ENCODE peak calls at places on chromosomes 4 and X, in nine cellular contexts. Z is Panc1, Y is RWPE2, L is neural crest cell, M is GM12865, J is AG09309, P is dorsolateral prefrontal cortex, V is PC-9, E is ovary. S is an unnamed sample.
A peak's percentile ranks its signal among the peaks of the same experiment; 100 is the strongest.

GRCh38 chrX:144896323-144896722 is 351.0 kb upstream of the SPANXN1 start:
- DNase-seq in Z (no peak), Y (no peak), L (no peak), M (no peak), J (no peak), P (no peak), V (no peak), E (no peak), S (peak; percentile 36)

GRCh38 chr4:118273642-118274041 is 79.2 kb downstream of the PRSS12 start:
- DNase-seq in Z (no peak), Y (no peak), L (no peak), M (peak; percentile 11), J (no peak), P (no peak), V (no peak), E (no peak), S (no peak)

GRCh38 chr4:24010994-24011393 is 121.1 kb upstream of the PPARGC1A start:
- DNase-seq in Z (no peak), Y (no peak), L (no peak), M (no peak), J (no peak), P (no peak), V (no peak), E (no peak), S (no peak)

GRCh38 chr4:73019462-73020047 is 50.0 kb downstream of the COX18 start:
- DNase-seq in Z (peak; percentile 27), Y (no peak), L (peak; percentile 4), M (peak; percentile 44), J (peak; percentile 7), P (no peak), V (peak; percentile 2), E (no peak), S (peak; percentile 66)

GRCh38 chr4:120915311-120915710 is 7.2 kb downstream of the PRDM5 start:
- DNase-seq in Z (no peak), Y (no peak), L (no peak), M (no peak), J (no peak), P (no peak), V (no peak), E (no peak), S (no peak)

GRCh38 chr4:163251204-163251603 is 81.2 kb downstream of the NPY1R start:
- DNase-seq in Z (no peak), Y (no peak), L (no peak), M (peak; percentile 7), J (no peak), P (no peak), V (no peak), E (no peak), S (peak; percentile 19)

GRCh38 chr4:1775731-1776500 is 17.2 kb upstream of the FGFR3 start:
- DNase-seq in Z (no peak), Y (no peak), L (no peak), M (no peak), J (no peak), P (peak; percentile 54), V (peak; percentile 64), E (no peak), S (peak; percentile 37)

GRCh38 chr4:154779362-154779947 is 1.6 kb upstream of the RBM46 start:
- DNase-seq in Z (no peak), Y (no peak), L (no peak), M (peak; percentile 7), J (peak; percentile 5), P (no peak), V (no peak), E (no peak), S (peak; percentile 57)

GRCh38 chrX:123648028-123648810 is 84.6 kb downstream of the THOC2 start:
- DNase-seq in Z (no peak), Y (no peak), L (peak; percentile 5), M (peak; percentile 3), J (no peak), P (no peak), V (no peak), E (no peak), S (no peak)

GRCh38 chrX:71935542-71935941 is 24.9 kb downstream of the NHSL2 start:
- DNase-seq in Z (no peak), Y (no peak), L (no peak), M (no peak), J (no peak), P (no peak), V (no peak), E (no peak), S (no peak)

GRCh38 chrX:8820910-8821527 is 19.8 kb upstream of the FAM9A start:
- DNase-seq in Z (no peak), Y (no peak), L (no peak), M (no peak), J (no peak), P (no peak), V (no peak), E (no peak), S (no peak)

GRCh38 chr4:112348488-112349158 is 51.5 kb downstream of the ALPK1 start:
- DNase-seq in Z (peak; percentile 8), Y (no peak), L (peak; percentile 48), M (no peak), J (peak; percentile 43), P (peak; percentile 71), V (no peak), E (no peak), S (peak; percentile 57)

GRCh38 chrX:131745942-131746489 is 202.1 kb downstream of the OR13H1 start:
- DNase-seq in Z (no peak), Y (no peak), L (no peak), M (no peak), J (no peak), P (no peak), V (no peak), E (no peak), S (no peak)

GRCh38 chr4:20684852-20685763 is 15.2 kb upstream of the PACRGL start:
- DNase-seq in Z (no peak), Y (no peak), L (no peak), M (peak; percentile 11), J (no peak), P (no peak), V (no peak), E (no peak), S (peak; percentile 40)

GRCh38 chrX:155065035-155065734 is 5.8 kb downstream of the CMC4 start:
- DNase-seq in Z (no peak), Y (no peak), L (no peak), M (no peak), J (peak; percentile 16), P (no peak), V (peak; percentile 47), E (no peak), S (peak; percentile 86)

GRCh38 chr4:7241587-7242125 is 49.3 kb downstream of the SORCS2 start:
- DNase-seq in Z (no peak), Y (no peak), L (no peak), M (no peak), J (no peak), P (no peak), V (no peak), E (no peak), S (no peak)

GRCh38 chr4:7242766-7243165 is 50.4 kb downstream of the SORCS2 start:
- DNase-seq in Z (no peak), Y (no peak), L (no peak), M (no peak), J (no peak), P (no peak), V (no peak), E (no peak), S (no peak)

GRCh38 chr4:7244766-7245320 is 52.5 kb downstream of the SORCS2 start:
- DNase-seq in Z (no peak), Y (no peak), L (no peak), M (no peak), J (no peak), P (no peak), V (no peak), E (no peak), S (no peak)

GRCh38 chr4:7244343-7244680 is 52.0 kb downstream of the SORCS2 start:
- DNase-seq in Z (no peak), Y (no peak), L (no peak), M (no peak), J (no peak), P (no peak), V (no peak), E (no peak), S (no peak)

GRCh38 chr4:7243609-7244342 is 51.4 kb downstream of the SORCS2 start:
- DNase-seq in Z (no peak), Y (no peak), L (no peak), M (no peak), J (no peak), P (no peak), V (no peak), E (no peak), S (no peak)
- TF ChIP-seq CTCF in Z (no peak), Y (no peak), L (no peak), M (no peak), J (no peak), P (no peak), V (no peak), E (no peak), S (no peak)

DNA sequence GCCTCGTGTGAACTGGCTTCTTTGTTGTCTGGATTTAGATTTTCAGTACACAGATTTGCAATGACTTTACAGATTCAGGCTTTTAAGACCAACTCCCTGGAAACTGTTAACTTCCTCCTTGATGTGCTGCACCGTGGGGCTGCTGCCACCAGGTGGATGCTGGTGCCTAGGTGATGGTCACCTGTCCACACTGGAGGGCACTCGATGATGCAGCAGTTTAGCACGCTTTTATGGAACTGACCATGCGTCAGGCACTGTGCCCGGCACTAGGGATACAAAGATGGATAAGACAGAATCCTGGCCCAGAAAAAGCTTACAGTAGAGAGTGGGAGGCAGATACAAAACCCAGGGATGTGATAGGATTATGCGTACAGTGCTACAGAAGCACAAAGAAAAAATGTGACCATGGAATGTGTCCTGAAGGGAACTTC is 180.7 kb downstream of the CEP135 start:
- DNase-seq in Z (no peak), Y (no peak), L (no peak), M (peak; percentile 40), J (no peak), P (no peak), V (peak; percentile 30), E (no peak), S (peak; percentile 58)
- TF ChIP-seq CTCF in Z (peak; percentile 53), Y (peak; percentile 52), L (peak; percentile 65), M (peak; percentile 54), J (no peak), P (no peak), V (peak; percentile 59), E (no peak), S (peak; percentile 29)

DNA sequence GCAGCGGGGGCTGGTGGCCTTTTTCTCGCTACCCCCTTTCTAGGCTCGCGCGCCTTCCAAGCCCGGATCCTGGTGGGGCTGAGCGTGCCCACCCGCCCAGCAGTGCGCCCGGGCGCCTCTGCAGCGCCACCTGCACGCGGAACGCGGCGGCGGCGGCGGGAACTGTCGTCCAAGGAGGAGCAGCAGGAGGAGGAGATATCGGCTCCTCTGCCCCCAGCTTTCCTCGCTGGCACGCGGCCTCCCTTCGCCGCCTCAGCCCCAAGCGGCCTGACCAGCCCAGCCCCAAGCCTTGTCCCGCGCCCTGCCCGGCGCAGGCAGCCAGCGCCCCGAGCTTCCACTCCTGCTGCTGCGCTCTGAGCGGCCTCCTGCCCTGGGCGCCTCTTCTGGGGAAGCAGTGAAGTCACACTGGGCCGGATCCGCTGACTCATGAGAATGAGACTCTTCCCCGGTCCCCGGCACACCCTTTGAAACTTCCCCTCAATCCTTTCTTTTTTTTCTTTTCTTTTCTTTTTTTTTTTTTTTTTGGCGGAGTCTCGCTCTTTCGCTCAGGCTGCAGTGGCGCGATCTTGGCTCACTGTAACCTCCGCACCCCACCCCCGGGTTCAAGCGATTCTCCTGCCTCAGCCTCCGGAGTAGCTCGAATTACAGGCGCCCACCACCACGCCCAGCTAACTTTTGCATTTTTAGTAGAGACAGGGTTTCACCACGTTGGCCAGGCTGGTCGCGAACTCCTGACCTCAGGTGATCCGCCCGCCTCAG is 10.6 kb upstream of the ELF4 start:
- DNase-seq in Z (no peak), Y (no peak), L (peak; percentile 67), M (peak; percentile 67), J (peak; percentile 32), P (peak; percentile 49), V (peak; percentile 79), E (peak; percentile 80), S (peak; percentile 77)
- TF ChIP-seq CTCF in Z (no peak), Y (peak; percentile 62), L (peak; percentile 75), M (peak; percentile 59), J (peak; percentile 44), P (peak; percentile 48), V (peak; percentile 75), E (peak; percentile 60), S (peak; percentile 37)

GRCh38 chr4:22962186-22962786 is 269.5 kb downstream of the GBA3 start:
- DNase-seq in Z (no peak), Y (no peak), L (peak; percentile 5), M (peak; percentile 1), J (no peak), P (no peak), V (peak; percentile 15), E (no peak), S (peak; percentile 61)
- TF ChIP-seq CTCF in Z (peak; percentile 28), Y (peak; percentile 75), L (peak; percentile 67), M (peak; percentile 4), J (peak; percentile 31), P (peak; percentile 37), V (peak; percentile 59), E (no peak), S (peak; percentile 51)